ENCODE peak calls at places on chromosome 22, in ten cellular contexts. One of them, this sample, is unnamed.

GRCh38 chr22:27776410-27776958 is 25.1 kb downstream of the MN1 start:
- DNase-seq in AG09319: peak
- DNase-seq in astrocyte of the cerebellum: no peak
- DNase-seq in stimulated activated naive CD8-positive, alpha-beta T cell treated with anti-CD3 and anti-CD28 coated beads, Interleukin-15, Interleukin-2, amounts not matched to agents 100 U/mL and 50 U/mL, for 24 hours: no peak
- DNase-seq in iris pigment epithelial cell: no peak
- DNase-seq in RWPE1: no peak
- DNase-seq in HTR-8/SVneo: no peak
- DNase-seq in kidney: no peak
- DNase-seq in activated CD8-positive, alpha-beta memory T cell treated with anti-CD3 and anti-CD28 coated beads, Interleukin-2, amount 50 U/mL, for 48 hours: no peak
- DNase-seq in right lobe of liver: no peak
- DNase-seq in this sample: no peak

GRCh38 chr22:26471522-26471921 is 12.1 kb downstream of the HPS4 start:
- DNase-seq in AG09319: no peak
- DNase-seq in astrocyte of the cerebellum: no peak
- DNase-seq in stimulated activated naive CD8-positive, alpha-beta T cell treated with anti-CD3 and anti-CD28 coated beads, Interleukin-15, Interleukin-2, amounts not matched to agents 100 U/mL and 50 U/mL, for 24 hours: no peak
- DNase-seq in iris pigment epithelial cell: peak
- DNase-seq in RWPE1: peak
- DNase-seq in HTR-8/SVneo: no peak
- DNase-seq in kidney: no peak
- DNase-seq in activated CD8-positive, alpha-beta memory T cell treated with anti-CD3 and anti-CD28 coated beads, Interleukin-2, amount 50 U/mL, for 48 hours: no peak
- DNase-seq in right lobe of liver: no peak
- DNase-seq in this sample: no peak

GRCh38 chr22:28051787-28052356 is 132.8 kb upstream of the PITPNB start:
- DNase-seq in AG09319: peak
- DNase-seq in astrocyte of the cerebellum: no peak
- DNase-seq in stimulated activated naive CD8-positive, alpha-beta T cell treated with anti-CD3 and anti-CD28 coated beads, Interleukin-15, Interleukin-2, amounts not matched to agents 100 U/mL and 50 U/mL, for 24 hours: peak
- DNase-seq in iris pigment epithelial cell: peak
- DNase-seq in RWPE1: peak
- DNase-seq in HTR-8/SVneo: peak
- DNase-seq in kidney: no peak
- DNase-seq in activated CD8-positive, alpha-beta memory T cell treated with anti-CD3 and anti-CD28 coated beads, Interleukin-2, amount 50 U/mL, for 48 hours: peak
- DNase-seq in right lobe of liver: peak
- DNase-seq in this sample: no peak

GRCh38 chr22:20567993-20568417 is 60.6 kb downstream of the MED15 start:
- DNase-seq in AG09319: no peak
- DNase-seq in astrocyte of the cerebellum: no peak
- DNase-seq in stimulated activated naive CD8-positive, alpha-beta T cell treated with anti-CD3 and anti-CD28 coated beads, Interleukin-15, Interleukin-2, amounts not matched to agents 100 U/mL and 50 U/mL, for 24 hours: no peak
- DNase-seq in iris pigment epithelial cell: peak
- DNase-seq in RWPE1: no peak
- DNase-seq in HTR-8/SVneo: no peak
- DNase-seq in kidney: no peak
- DNase-seq in activated CD8-positive, alpha-beta memory T cell treated with anti-CD3 and anti-CD28 coated beads, Interleukin-2, amount 50 U/mL, for 48 hours: no peak
- DNase-seq in right lobe of liver: no peak
- DNase-seq in this sample: no peak

GRCh38 chr22:25628494-25628893 is 64.0 kb downstream of the GRK3 start:
- DNase-seq in AG09319: no peak
- DNase-seq in astrocyte of the cerebellum: no peak
- DNase-seq in stimulated activated naive CD8-positive, alpha-beta T cell treated with anti-CD3 and anti-CD28 coated beads, Interleukin-15, Interleukin-2, amounts not matched to agents 100 U/mL and 50 U/mL, for 24 hours: no peak
- DNase-seq in iris pigment epithelial cell: no peak
- DNase-seq in RWPE1: no peak
- DNase-seq in HTR-8/SVneo: no peak
- DNase-seq in kidney: no peak
- DNase-seq in activated CD8-positive, alpha-beta memory T cell treated with anti-CD3 and anti-CD28 coated beads, Interleukin-2, amount 50 U/mL, for 48 hours: no peak
- DNase-seq in right lobe of liver: no peak
- DNase-seq in this sample: no peak

GRCh38 chr22:41340357-41340756 is 39.0 kb downstream of the ZC3H7B start:
- DNase-seq in AG09319: no peak
- DNase-seq in astrocyte of the cerebellum: no peak
- DNase-seq in stimulated activated naive CD8-positive, alpha-beta T cell treated with anti-CD3 and anti-CD28 coated beads, Interleukin-15, Interleukin-2, amounts not matched to agents 100 U/mL and 50 U/mL, for 24 hours: no peak
- DNase-seq in iris pigment epithelial cell: no peak
- DNase-seq in RWPE1: no peak
- DNase-seq in HTR-8/SVneo: no peak
- DNase-seq in kidney: no peak
- DNase-seq in activated CD8-positive, alpha-beta memory T cell treated with anti-CD3 and anti-CD28 coated beads, Interleukin-2, amount 50 U/mL, for 48 hours: no peak
- DNase-seq in right lobe of liver: no peak
- DNase-seq in this sample: no peak

GRCh38 chr22:42277988-42278776 is 7.7 kb upstream of the TCF20 start:
- DNase-seq in AG09319: no peak
- DNase-seq in astrocyte of the cerebellum: no peak
- DNase-seq in stimulated activated naive CD8-positive, alpha-beta T cell treated with anti-CD3 and anti-CD28 coated beads, Interleukin-15, Interleukin-2, amounts not matched to agents 100 U/mL and 50 U/mL, for 24 hours: no peak
- DNase-seq in iris pigment epithelial cell: no peak
- DNase-seq in RWPE1: peak
- DNase-seq in HTR-8/SVneo: no peak
- DNase-seq in kidney: peak
- DNase-seq in activated CD8-positive, alpha-beta memory T cell treated with anti-CD3 and anti-CD28 coated beads, Interleukin-2, amount 50 U/mL, for 48 hours: no peak
- DNase-seq in right lobe of liver: no peak
- DNase-seq in this sample: no peak

GRCh38 chr22:43515411-43515810 is 103.6 kb downstream of the MPPED1 start:
- DNase-seq in AG09319: no peak
- DNase-seq in astrocyte of the cerebellum: no peak
- DNase-seq in stimulated activated naive CD8-positive, alpha-beta T cell treated with anti-CD3 and anti-CD28 coated beads, Interleukin-15, Interleukin-2, amounts not matched to agents 100 U/mL and 50 U/mL, for 24 hours: no peak
- DNase-seq in iris pigment epithelial cell: no peak
- DNase-seq in RWPE1: no peak
- DNase-seq in HTR-8/SVneo: no peak
- DNase-seq in kidney: peak
- DNase-seq in activated CD8-positive, alpha-beta memory T cell treated with anti-CD3 and anti-CD28 coated beads, Interleukin-2, amount 50 U/mL, for 48 hours: no peak
- DNase-seq in right lobe of liver: no peak
- DNase-seq in this sample: no peak

GRCh38 chr22:19442166-19442565 is 5.3 kb downstream of the C22orf39 start:
- DNase-seq in AG09319: no peak
- DNase-seq in astrocyte of the cerebellum: no peak
- DNase-seq in stimulated activated naive CD8-positive, alpha-beta T cell treated with anti-CD3 and anti-CD28 coated beads, Interleukin-15, Interleukin-2, amounts not matched to agents 100 U/mL and 50 U/mL, for 24 hours: no peak
- DNase-seq in iris pigment epithelial cell: peak
- DNase-seq in RWPE1: no peak
- DNase-seq in HTR-8/SVneo: no peak
- DNase-seq in kidney: no peak
- DNase-seq in activated CD8-positive, alpha-beta memory T cell treated with anti-CD3 and anti-CD28 coated beads, Interleukin-2, amount 50 U/mL, for 48 hours: no peak
- DNase-seq in right lobe of liver: no peak
- DNase-seq in this sample: no peak